ENCODE peak calls at places on chromosome 7, in six cellular contexts. R is DND-41, J is H1, K is K562, Y is astrocyte, N is neuronal stem cell. Q is an unnamed sample. For H3K4me1, the result is how much of the 10 kb centered on the place peaks cover.

GRCh38 chr7:87456247-87456646 is 19.2 kb downstream of the ABCB4 start:
- DNase-seq in R (no peak), J (no peak), K (no peak), Y (no peak), N (no peak), Q (peak)

GRCh38 chr7:33050425-33051318 is 11.9 kb downstream of the NT5C3A start:
- DNase-seq in R (peak), J (no peak), K (no peak), Y (no peak), N (no peak), Q (no peak)

GRCh38 chr7:15288746-15289145 is 273.1 kb downstream of the AGMO start:
- DNase-seq in R (no peak), J (no peak), K (no peak), Y (no peak), N (no peak), Q (no peak)

GRCh38 chr7:13988765-13989137 is 715 bp downstream of the ETV1 start:
- DNase-seq in R (no peak), J (no peak), K (peak), Y (peak), N (peak), Q (peak)

GRCh38 chr7:87885018-87885417 is 8.7 kb downstream of the DBF4 start:
- DNase-seq in R (no peak), J (no peak), K (no peak), Y (no peak), N (no peak), Q (no peak)

GRCh38 chr7:157490465-157490912 is 153.7 kb downstream of the DNAJB6 start:
- DNase-seq in R (peak), J (no peak), K (peak), Y (peak), N (no peak), Q (no peak)

GRCh38 chr7:101939136-101939695 is 121.8 kb downstream of the CUX1 start:
- DNase-seq in R (no peak), J (no peak), K (no peak), Y (no peak), N (no peak), Q (no peak)

GRCh38 chr7:5692112-5692844 is 89.2 kb downstream of the RNF216 start:
- DNase-seq in R (no peak), J (no peak), K (no peak), Y (peak), N (no peak), Q (no peak)

GRCh38 chr7:142498364-142498763 is 240.5 kb upstream of the PRSS58 start:
- DNase-seq in R (no peak), J (no peak), K (no peak), Y (no peak), N (no peak), Q (no peak)

GRCh38 chr7:47392241-47392759 is 189.6 kb downstream of the TNS3 start:
- DNase-seq in R (no peak), J (no peak), K (peak), Y (peak), N (no peak), Q (no peak)

GRCh38 chr7:33191326-33191725 is 62.0 kb downstream of the BBS9 start:
- DNase-seq in R (no peak), J (no peak), K (no peak), Y (no peak), N (no peak), Q (no peak)

GRCh38 chr7:40223451-40224112 is 88.8 kb downstream of the SUGCT start:
- DNase-seq in R (no peak), J (no peak), K (no peak), Y (no peak), N (no peak), Q (no peak)

GRCh38 chr7:4226166-4226857 is 455.8 kb upstream of the FOXK1 start:
- DNase-seq in R (no peak), J (peak), K (no peak), Y (no peak), N (no peak), Q (peak)

GRCh38 chr7:132100981-132101380 is 475.3 kb downstream of the PLXNA4 start:
- DNase-seq in R (no peak), J (no peak), K (no peak), Y (no peak), N (no peak), Q (peak)

GRCh38 chr7:70647801-70648491 is 484.0 kb upstream of the GALNT17 start:
- DNase-seq in R (peak), J (no peak), K (no peak), Y (peak), N (no peak), Q (no peak)

GRCh38 chr7:45670717-45671116 is 96.5 kb downstream of the ADCY1 start:
- DNase-seq in R (no peak), J (no peak), K (no peak), Y (no peak), N (no peak), Q (no peak)

GRCh38 chr7:38000272-38000671 is 79.8 kb downstream of the EPDR1 start:
- DNase-seq in R (no peak), J (no peak), K (no peak), Y (peak), N (no peak), Q (no peak)

GRCh38 chr7:63205136-63205535 is 793.5 kb upstream of the ZNF722 start:
- DNase-seq in R (no peak), J (no peak), K (no peak), Y (no peak), N (no peak), Q (no peak)

GRCh38 chr7:1919539-1920265 is 249.6 kb downstream of the ELFN1 start:
- DNase-seq in R (peak), J (no peak), K (no peak), Y (no peak), N (no peak), Q (no peak)

GRCh38 chr7:65459438-65459837 is 85.8 kb downstream of the ZNF92 start:
- DNase-seq in R (no peak), J (no peak), K (no peak), Y (no peak), N (no peak), Q (no peak)

DNA sequence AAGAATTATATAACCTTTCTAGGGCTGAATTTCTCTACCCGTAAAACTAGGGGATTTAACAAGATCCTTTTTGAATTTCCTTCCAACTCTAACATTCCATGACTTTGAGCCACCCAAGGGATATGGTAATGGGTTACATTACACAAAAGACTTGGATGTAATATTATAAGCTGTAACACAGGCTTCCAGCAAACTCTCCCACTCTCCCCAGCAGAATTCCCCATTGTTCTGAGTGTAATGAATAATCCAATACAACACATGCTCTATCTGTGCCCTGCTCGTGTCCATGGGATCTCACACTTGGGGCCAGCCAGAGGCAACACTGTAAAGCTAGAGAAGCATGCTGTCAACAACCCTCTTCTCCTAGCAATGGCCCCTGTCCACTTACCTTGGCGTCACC is 790.6 kb upstream of the AUTS2 start:
- DNase-seq in R (no peak), J (no peak), K (no peak), Y (no peak), N (no peak), Q (no peak)
- H3K4me1 ChIP-seq in R (under half), J (under half), K (under half), Y (under half), N (under half), Q (under half)

GRCh38 chr7:18698258-18698734 is 202.7 kb downstream of the HDAC9 start:
- DNase-seq in R (no peak), J (no peak), K (no peak), Y (no peak), N (no peak), Q (no peak)
- H3K27ac ChIP-seq in R (no peak), J (no peak), K (no peak), Y (no peak), N (no peak), Q (no peak)

DNA sequence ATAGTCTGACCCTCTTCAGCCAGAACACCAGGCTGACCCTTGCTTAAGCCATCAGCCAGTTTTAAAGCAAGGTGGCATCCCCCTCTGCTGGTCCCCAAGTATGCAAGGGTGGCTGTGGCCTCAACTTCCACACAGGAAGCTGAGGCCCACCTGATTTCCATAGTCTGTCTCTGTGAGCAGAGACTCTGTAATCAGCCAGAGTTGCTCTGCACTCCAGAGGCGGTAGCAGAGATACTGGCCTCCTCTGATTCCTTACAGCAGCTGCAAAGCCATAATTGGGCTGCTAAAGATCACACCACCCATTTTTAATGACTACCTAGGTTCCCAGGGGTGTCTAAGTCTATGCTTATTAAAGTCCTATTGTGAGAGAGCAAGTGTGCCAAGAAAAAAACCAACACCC is 1.8 kb downstream of the PDAP1 start:
- DNase-seq in R (peak), J (no peak), K (no peak), Y (no peak), N (no peak), Q (no peak)
- H3K9ac ChIP-seq in R (peak), J (no peak), K (peak), Y (peak), N (no peak), Q (no peak)

DNA sequence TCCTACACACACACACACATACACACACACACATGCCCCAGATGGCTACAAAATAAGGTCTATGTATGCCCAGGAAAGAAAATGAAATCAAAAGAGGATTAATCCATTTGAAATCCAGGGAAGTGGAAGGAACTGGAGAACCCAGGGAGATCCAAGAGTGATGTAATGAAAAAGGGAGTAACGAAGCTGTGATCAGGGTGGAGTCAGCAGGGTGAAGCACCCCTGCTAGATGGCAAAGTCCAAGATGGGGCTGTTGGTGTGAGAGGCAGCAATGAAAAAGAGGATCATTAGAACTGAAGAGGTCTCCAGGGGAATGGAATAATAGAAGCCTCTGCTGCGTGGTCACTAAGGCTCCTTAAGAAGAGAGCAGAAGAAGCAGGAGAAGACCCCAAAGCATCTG is 43.6 kb upstream of the IL6 start:
- DNase-seq in R (no peak), J (no peak), K (no peak), Y (no peak), N (no peak), Q (no peak)
- H3K4me1 ChIP-seq in R (under half), J (under half), K (under half), Y (under half), N (under half), Q (under half)

GRCh38 chr7:124800386-124800785 is 34.8 kb upstream of the GPR37 start:
- DNase-seq in R (no peak), J (no peak), K (no peak), Y (no peak), N (no peak), Q (no peak)

GRCh38 chr7:124796771-124797170 is 31.2 kb upstream of the GPR37 start:
- DNase-seq in R (no peak), J (no peak), K (no peak), Y (no peak), N (no peak), Q (no peak)

GRCh38 chr7:124799448-124799847 is 33.9 kb upstream of the GPR37 start:
- DNase-seq in R (no peak), J (no peak), K (no peak), Y (no peak), N (no peak), Q (no peak)

DNA sequence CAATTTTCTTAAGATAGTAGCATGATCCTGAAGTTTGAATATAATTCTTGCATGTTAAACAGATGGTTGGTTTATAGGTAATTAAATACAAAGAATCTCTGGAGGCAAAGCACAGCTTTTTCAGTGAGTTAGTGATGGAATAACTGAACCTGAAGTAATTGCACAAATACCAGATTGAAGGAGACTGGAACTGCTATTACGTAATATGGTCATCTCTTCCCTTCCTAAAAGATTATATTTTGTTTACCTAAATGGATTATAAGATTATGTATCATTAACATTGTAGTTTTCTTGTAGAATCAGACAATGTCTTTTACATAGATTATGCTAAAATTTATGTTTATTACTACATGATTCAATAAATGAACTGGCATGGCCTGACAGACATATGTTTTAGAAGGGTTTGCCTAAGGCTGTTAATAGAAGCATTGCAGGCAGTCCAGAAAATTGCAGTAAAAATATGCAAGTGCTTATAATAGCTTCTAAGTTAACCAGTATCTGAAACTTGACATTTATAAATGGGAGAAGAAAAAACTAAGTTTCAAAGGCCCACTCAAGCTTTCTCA is 35.8 kb upstream of the GPR37 start:
- DNase-seq in R (no peak), J (no peak), K (no peak), Y (no peak), N (no peak), Q (no peak)
- H3K27ac ChIP-seq in R (no peak), J (no peak), K (no peak), Y (no peak), N (no peak), Q (no peak)

DNA sequence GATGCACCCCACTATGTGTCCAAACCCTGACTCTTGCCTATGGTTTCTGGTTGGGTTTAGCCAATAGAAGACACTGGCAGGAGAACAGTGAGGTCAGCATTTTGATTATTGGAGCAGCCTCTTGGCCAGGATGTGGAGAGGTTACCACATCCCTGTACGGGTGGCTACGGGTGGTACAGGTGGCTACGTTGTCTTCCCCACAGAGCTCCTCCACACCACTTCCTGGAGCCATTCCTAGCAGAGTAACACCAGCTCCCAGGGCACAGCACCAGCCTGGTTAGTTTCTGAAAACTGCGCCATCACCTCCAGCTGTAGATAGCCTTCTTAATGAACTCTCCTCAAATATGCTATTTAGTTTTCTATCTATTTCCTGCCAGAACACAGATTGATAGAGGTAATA is 445.2 kb downstream of the INHBA start:
- DNase-seq in R (peak), J (no peak), K (no peak), Y (no peak), N (no peak), Q (no peak)
- H3K9ac ChIP-seq in R (no peak), J (no peak), K (no peak), Y (no peak), N (no peak), Q (no peak)

GRCh38 chr7:20790273-20790842 is 3.7 kb upstream of the SP8 start:
- DNase-seq in R (no peak), J (no peak), K (no peak), Y (no peak), N (no peak), Q (no peak)
- H3K4me1 ChIP-seq in R (under half), J (under half), K (under half), Y (under half), N (under half), Q (under half)

GRCh38 chr7:99042957-99043356 is 101.0 kb downstream of the SMURF1 start:
- DNase-seq in R (no peak), J (no peak), K (no peak), Y (peak), N (no peak), Q (no peak)
- H3K27ac ChIP-seq in R (no peak), J (no peak), K (no peak), Y (peak), N (no peak), Q (no peak)

Q was measured in endodermal cell.